ENCODE peak calls at places on chromosomes 11 and 22, in four cellular contexts. Q, W, F and T are unnamed samples.

GRCh38 chr11:87926250-87926970 is 248.8 kb downstream of the RAB38 start:
- DNase-seq in Q (peak), W (no peak), F (no peak), T (peak)

GRCh38 chr11:83159901-83160865 is 3.3 kb downstream of the PCF11 start:
- DNase-seq in Q (peak), W (no peak), F (no peak), T (peak)

GRCh38 chr22:40480996-40481395 is 110.6 kb downstream of the SGSM3 start:
- DNase-seq in Q (no peak), W (no peak), F (no peak), T (no peak)

GRCh38 chr11:38282718-38283117 is 1684.7 kb upstream of the RAG2 start:
- DNase-seq in Q (no peak), W (no peak), F (no peak), T (no peak)

GRCh38 chr11:70066628-70067027 is 11.5 kb upstream of the ANO1 start:
- DNase-seq in Q (no peak), W (no peak), F (no peak), T (no peak)

GRCh38 chr22:48242461-48242864 is 1480.0 kb downstream of the TBC1D22A start:
- DNase-seq in Q (no peak), W (no peak), F (no peak), T (no peak)

GRCh38 chr11:96272542-96273306 is 70.3 kb downstream of the MAML2 start:
- DNase-seq in Q (peak), W (no peak), F (no peak), T (peak)

GRCh38 chr11:8250981-8251620 is 12.6 kb downstream of the LMO1 start:
- DNase-seq in Q (no peak), W (no peak), F (no peak), T (no peak)

GRCh38 chr22:27748355-27749168 is 53.0 kb downstream of the MN1 start:
- DNase-seq in Q (peak), W (no peak), F (no peak), T (peak)

GRCh38 chr11:70740475-70740825 is 342.1 kb downstream of the CTTN start:
- DNase-seq in Q (no peak), W (no peak), F (no peak), T (no peak)

GRCh38 chr11:2781413-2782274 is 81.8 kb upstream of the KCNQ1OT1 start:
- DNase-seq in Q (no peak), W (no peak), F (no peak), T (peak)

GRCh38 chr22:45686004-45686403 is 14.4 kb downstream of the ATXN10 start:
- DNase-seq in Q (peak), W (no peak), F (no peak), T (peak)

GRCh38 chr11:114233755-114234154 is 62.4 kb upstream of the NNMT start:
- DNase-seq in Q (peak), W (no peak), F (no peak), T (peak)

GRCh38 chr22:19824197-19825015 is 30.3 kb downstream of the GNB1L start:
- DNase-seq in Q (no peak), W (no peak), F (no peak), T (no peak)

GRCh38 chr11:17257200-17257599 is 19.3 kb upstream of the NUCB2 start:
- DNase-seq in Q (peak), W (no peak), F (no peak), T (peak)

GRCh38 chr11:75339685-75340409 is 11.6 kb downstream of the ARRB1 start:
- DNase-seq in Q (no peak), W (no peak), F (no peak), T (no peak)

GRCh38 chr11:74677131-74677530 is 54.1 kb downstream of the CHRDL2 start:
- DNase-seq in Q (no peak), W (no peak), F (no peak), T (no peak)

GRCh38 chr22:16699336-16699735 is 106.7 kb upstream of the CCT8L2 start:
- DNase-seq in Q (no peak), W (no peak), F (no peak), T (no peak)

GRCh38 chr11:58575377-58576020 is at the start of gene LPXN:
- DNase-seq in Q (peak), W (peak), F (no peak), T (peak)

GRCh38 chr11:121476379-121477032 is 23.7 kb upstream of the SORL1-AS1 start:
- DNase-seq in Q (no peak), W (no peak), F (no peak), T (no peak)

GRCh38 chr11:117292616-117293015 is 1.5 kb downstream of the BACE1-AS start:
- DNase-seq in Q (no peak), W (no peak), F (no peak), T (no peak)

GRCh38 chr22:18077639-18078328 is at the start of gene PEX26:
- DNase-seq in Q (peak), W (peak), F (peak), T (peak)

GRCh38 chr11:12216542-12217422 is 106.4 kb downstream of the MICAL2 start:
- DNase-seq in Q (no peak), W (no peak), F (no peak), T (peak)

GRCh38 chr11:22832315-22833041 is 2.9 kb upstream of the SVIP start:
- DNase-seq in Q (peak), W (no peak), F (no peak), T (no peak)

GRCh38 chr22:37638351-37639069 is 959 bp upstream of the SH3BP1 start:
- DNase-seq in Q (no peak), W (no peak), F (no peak), T (no peak)

GRCh38 chr22:43521716-43522115 is 109.9 kb downstream of the MPPED1 start:
- DNase-seq in Q (no peak), W (no peak), F (no peak), T (no peak)

GRCh38 chr11:101912823-101913284 is 2.0 kb upstream of the CEP126 start:
- DNase-seq in Q (peak), W (no peak), F (no peak), T (peak)

GRCh38 chr11:112113539-112114457 is 27.1 kb downstream of the SDHD start:
- DNase-seq in Q (peak), W (no peak), F (no peak), T (peak)